ENCODE peak calls at places on chromosomes 3 and 15, in five cellular contexts. N is K562, M is endothelial cell of umbilical vein, B is neural progenitor cell, D is HepG2. C is an unnamed sample.

GRCh38 chr3:180679178-180680096 is at the start of gene CCDC39:
- DNase-seq in N (peak; percentile 36), M (peak; percentile 59), B (peak; percentile 93), D (peak; percentile 51), C (peak; percentile 51)

GRCh38 chr3:71495708-71496472 is 87.6 kb downstream of the FOXP1 start:
- DNase-seq in N (peak; percentile 47), M (no peak), B (no peak), D (peak; percentile 5), C (peak; percentile 93)

GRCh38 chr3:71304684-71305083 is 278.8 kb downstream of the FOXP1 start:
- DNase-seq in N (peak; percentile 12), M (peak; percentile 86), B (no peak), D (peak; percentile 15), C (peak; percentile 31)

GRCh38 chr15:27844018-27844666 is 255.0 kb downstream of the OCA2 start:
- DNase-seq in N (no peak), M (no peak), B (no peak), D (no peak), C (peak; percentile 90)

GRCh38 chr15:73727330-73728018 is 25.7 kb downstream of the INSYN1 start:
- DNase-seq in N (no peak), M (no peak), B (no peak), D (no peak), C (peak; percentile 89)

GRCh38 chr3:143445118-143445517 is 325.5 kb downstream of the CHST2 start:
- DNase-seq in N (no peak), M (peak; percentile 25), B (no peak), D (no peak), C (peak; percentile 29)

GRCh38 chr3:124853446-124853845 is 33.7 kb downstream of the ITGB5 start:
- DNase-seq in N (no peak), M (no peak), B (no peak), D (no peak), C (no peak)

GRCh38 chr3:25151497-25151896 is 276.6 kb upstream of the RARB start:
- DNase-seq in N (no peak), M (peak; percentile 88), B (no peak), D (no peak), C (peak; percentile 32)

GRCh38 chr3:123333401-123333800 is 115.5 kb downstream of the ADCY5 start:
- DNase-seq in N (no peak), M (no peak), B (no peak), D (no peak), C (no peak)

GRCh38 chr3:184822654-184823053 is 10.7 kb downstream of the VPS8 start:
- DNase-seq in N (no peak), M (no peak), B (no peak), D (no peak), C (no peak)

GRCh38 chr3:134959516-134959915 is 164.5 kb downstream of the EPHB1 start:
- DNase-seq in N (no peak), M (no peak), B (peak; percentile 65), D (no peak), C (no peak)

GRCh38 chr3:64291345-64291744 is 66.1 kb upstream of the PRICKLE2 start:
- DNase-seq in N (no peak), M (peak; percentile 22), B (no peak), D (no peak), C (peak; percentile 86)

GRCh38 chr3:158801200-158801599 is 654 bp upstream of the MFSD1 start:
- DNase-seq in N (no peak), M (peak; percentile 37), B (peak; percentile 43), D (no peak), C (no peak)

GRCh38 chr3:96863129-96863740 is 48.8 kb downstream of the EPHA6 start:
- DNase-seq in N (peak; percentile 6), M (peak; percentile 28), B (peak; percentile 72), D (peak; percentile 28), C (no peak)

GRCh38 chr3:135007622-135008021 is 212.6 kb downstream of the EPHB1 start:
- DNase-seq in N (no peak), M (peak; percentile 5), B (no peak), D (no peak), C (no peak)

GRCh38 chr15:57391537-57391936 is 15.2 kb downstream of the CGNL1 start:
- DNase-seq in N (no peak), M (no peak), B (no peak), D (peak; percentile 63), C (no peak)

GRCh38 chr3:179473565-179473964 is 22.3 kb upstream of the GNB4 start:
- DNase-seq in N (no peak), M (peak; percentile 86), B (no peak), D (no peak), C (no peak)

GRCh38 chr15:51325167-51325566 is 13.2 kb downstream of the CYP19A1 start:
- DNase-seq in N (no peak), M (no peak), B (no peak), D (no peak), C (no peak)

GRCh38 chr15:38254065-38254883 is 1.6 kb downstream of the SPRED1 start:
- DNase-seq in N (peak; percentile 91), M (peak; percentile 75), B (peak; percentile 53), D (peak; percentile 69), C (peak; percentile 59)

GRCh38 chr15:55194246-55194645 is 2.5 kb downstream of the RSL24D1 start:
- DNase-seq in N (no peak), M (no peak), B (no peak), D (no peak), C (no peak)

GRCh38 chr3:52153389-52154096 is 680 bp downstream of the POC1A start:
- DNase-seq in N (peak; percentile 61), M (no peak), B (peak; percentile 54), D (peak; percentile 48), C (no peak)

GRCh38 chr3:195238626-195239118 is 32.3 kb downstream of the XXYLT1 start:
- DNase-seq in N (no peak), M (no peak), B (no peak), D (no peak), C (no peak)

GRCh38 chr15:51336011-51336410 is 2.4 kb downstream of the CYP19A1 start:
- DNase-seq in N (no peak), M (no peak), B (no peak), D (no peak), C (no peak)

GRCh38 chr3:192862408-192863385 is 55.0 kb downstream of the MB21D2 start:
- DNase-seq in N (no peak), M (no peak), B (no peak), D (no peak), C (no peak)

GRCh38 chr3:134567605-134568004 is 81.7 kb downstream of the CEP63 start:
- DNase-seq in N (no peak), M (no peak), B (no peak), D (no peak), C (no peak)

GRCh38 chr3:115864912-115865311 is 241.6 kb downstream of the GAP43 start:
- DNase-seq in N (no peak), M (no peak), B (no peak), D (no peak), C (no peak)

GRCh38 chr3:55697177-55697865 is 210.2 kb upstream of the WNT5A start:
- DNase-seq in N (no peak), M (no peak), B (no peak), D (no peak), C (no peak)

GRCh38 chr3:34011171-34012101 is 213.0 kb downstream of the PDCD6IP start:
- DNase-seq in N (peak; percentile 57), M (peak; percentile 8), B (peak; percentile 13), D (peak; percentile 65), C (peak; percentile 36)

GRCh38 chr3:197006446-197006845 is 23.2 kb downstream of the MELTF start:
- DNase-seq in N (no peak), M (no peak), B (no peak), D (no peak), C (no peak)

GRCh38 chr15:39704684-39705083 is 78.0 kb downstream of the FSIP1 start:
- DNase-seq in N (peak; percentile 75), M (no peak), B (no peak), D (no peak), C (peak; percentile 48)

GRCh38 chr3:188204516-188204915 is 50.6 kb downstream of the LPP start:
- DNase-seq in N (no peak), M (peak; percentile 58), B (no peak), D (no peak), C (no peak)

GRCh38 chr3:158771018-158771350 is 30.9 kb upstream of the MFSD1 start:
- DNase-seq in N (no peak), M (no peak), B (no peak), D (no peak), C (no peak)

GRCh38 chr3:185915642-185916041 is 22.2 kb downstream of the TRA2B start:
- DNase-seq in N (no peak), M (no peak), B (no peak), D (no peak), C (no peak)
- H4K20me1 ChIP-seq in N (peaks cover 3% of the 10 kb centered on the region), M (peaks cover 18% of the 10 kb centered on the region), B (peaks cover 88% of the 10 kb centered on the region), D (peaks cover 34% of the 10 kb centered on the region), C (peaks cover 87% of the 10 kb centered on the region)

DNA sequence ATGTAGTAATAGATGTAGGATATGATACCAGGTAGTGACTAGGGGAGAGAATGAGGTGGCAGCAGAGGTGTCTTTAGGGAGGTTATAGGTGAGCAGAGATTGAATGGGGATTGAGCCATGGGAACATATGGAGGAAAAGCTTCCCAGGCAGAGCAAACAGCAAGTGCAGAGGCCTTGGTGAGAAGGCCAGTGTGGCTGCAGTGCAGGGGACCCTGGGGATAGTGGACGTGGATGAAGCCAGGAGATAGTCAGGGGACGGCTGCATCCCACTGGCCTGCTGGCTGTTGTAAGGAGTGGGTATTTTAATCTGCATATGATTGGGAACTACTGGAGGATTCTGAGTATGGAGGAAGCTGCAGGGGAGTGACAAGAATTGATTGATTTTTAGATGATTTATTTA is 62.7 kb upstream of the TRAK1 start:
- DNase-seq in N (no peak), M (no peak), B (no peak), D (no peak), C (no peak)
- H4K20me1 ChIP-seq in N (peaks cover 33% of the 10 kb centered on the region), M (no peaks in the 10 kb centered on the region), B (peaks cover 13% of the 10 kb centered on the region), D (peaks cover 7% of the 10 kb centered on the region), C (no peaks in the 10 kb centered on the region)

GRCh38 chr3:186785517-186786018 is 2.2 kb downstream of the EIF4A2 start:
- DNase-seq in N (no peak), M (no peak), B (no peak), D (no peak), C (no peak)
- H4K20me1 ChIP-seq in N (peaks cover 63% of the 10 kb centered on the region), M (peaks cover 15% of the 10 kb centered on the region), B (peaks cover 71% of the 10 kb centered on the region), D (peaks cover 67% of the 10 kb centered on the region), C (peaks cover 70% of the 10 kb centered on the region)

GRCh38 chr15:43769584-43770228 is 7.1 kb downstream of the ELL3 start:
- DNase-seq in N (peak; percentile 77), M (peak; percentile 77), B (peak; percentile 69), D (peak; percentile 50), C (peak; percentile 38)

GRCh38 chr15:43774062-43774461 is 2.7 kb downstream of the ELL3 start:
- DNase-seq in N (no peak), M (no peak), B (no peak), D (no peak), C (no peak)

GRCh38 chr15:43771816-43772215 is 5.0 kb downstream of the ELL3 start:
- DNase-seq in N (no peak), M (no peak), B (no peak), D (no peak), C (no peak)

GRCh38 chr15:43775411-43775965 is 1.3 kb downstream of the ELL3 start:
- DNase-seq in N (peak; percentile 40), M (peak; percentile 45), B (peak; percentile 40), D (peak; percentile 79), C (peak; percentile 34)

DNA sequence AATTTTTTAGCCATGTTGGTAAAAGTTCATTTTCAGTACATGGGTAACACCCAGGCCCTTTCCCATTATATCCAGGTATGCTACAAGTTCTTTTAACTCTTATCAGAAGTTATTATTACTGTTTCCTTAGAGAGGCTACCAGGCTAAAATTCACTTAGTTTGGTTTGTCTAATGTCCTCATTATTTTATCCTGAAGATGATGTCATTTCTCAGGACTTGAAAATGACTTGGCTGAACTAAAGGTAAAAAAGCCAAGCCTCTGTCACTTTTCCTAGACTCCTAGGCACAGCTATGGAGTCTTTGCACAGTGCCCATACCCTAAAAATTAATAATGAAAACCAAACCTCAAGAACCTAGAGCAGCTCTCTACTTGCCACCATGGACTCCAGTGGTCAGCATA is 4.1 kb downstream of the ELL3 start:
- DNase-seq in N (no peak), M (no peak), B (no peak), D (no peak), C (no peak)
- H4K20me1 ChIP-seq in N (no peaks in the 10 kb centered on the region), M (no peaks in the 10 kb centered on the region), B (peaks cover 16% of the 10 kb centered on the region), D (no peaks in the 10 kb centered on the region), C (peaks cover 52% of the 10 kb centered on the region)

C was measured in astrocyte.